ENCODE peak calls at places on chromosome 16, in seven cellular contexts. One of them, this sample, is unnamed.

GRCh38 chr16:21565816-21566669 is 33.3 kb upstream of the METTL9 start:
- DNase-seq in astrocyte of the spinal cord: no peak
- DNase-seq in fibroblast of pulmonary artery: no peak
- DNase-seq in nephron progenitor cell: no peak
- DNase-seq in left ventricle myocardium inferior: no peak
- DNase-seq in Caco-2: no peak
- DNase-seq in OCI-LY7: peak
- DNase-seq in this sample: no peak

GRCh38 chr16:50539822-50540710 is 8.1 kb upstream of the NKD1 start:
- DNase-seq in left ventricle myocardium inferior: no peak
- DNase-seq in Caco-2: peak
- DNase-seq in nephron progenitor cell: no peak
- DNase-seq in fibroblast of pulmonary artery: no peak
- DNase-seq in OCI-LY7: no peak
- DNase-seq in astrocyte of the spinal cord: no peak
- DNase-seq in this sample: no peak

GRCh38 chr16:11129378-11129781 is 126.6 kb downstream of the SOCS1 start:
- DNase-seq in fibroblast of pulmonary artery: peak
- DNase-seq in Caco-2: no peak
- DNase-seq in OCI-LY7: no peak
- DNase-seq in astrocyte of the spinal cord: peak
- DNase-seq in nephron progenitor cell: no peak
- DNase-seq in left ventricle myocardium inferior: no peak
- DNase-seq in this sample: peak

GRCh38 chr16:12157510-12158093 is 181.1 kb downstream of the SNX29 start:
- DNase-seq in Caco-2: no peak
- DNase-seq in left ventricle myocardium inferior: no peak
- DNase-seq in fibroblast of pulmonary artery: peak
- DNase-seq in astrocyte of the spinal cord: peak
- DNase-seq in OCI-LY7: no peak
- DNase-seq in nephron progenitor cell: no peak
- DNase-seq in this sample: no peak

GRCh38 chr16:6081320-6081976 is 983.9 kb upstream of the EEF2KMT start:
- DNase-seq in astrocyte of the spinal cord: peak
- DNase-seq in nephron progenitor cell: peak
- DNase-seq in Caco-2: no peak
- DNase-seq in left ventricle myocardium inferior: no peak
- DNase-seq in OCI-LY7: peak
- DNase-seq in fibroblast of pulmonary artery: peak
- DNase-seq in this sample: peak

GRCh38 chr16:60087530-60087929 is 1353.4 kb upstream of the GOT2 start:
- DNase-seq in Caco-2: no peak
- DNase-seq in fibroblast of pulmonary artery: no peak
- DNase-seq in astrocyte of the spinal cord: no peak
- DNase-seq in OCI-LY7: no peak
- DNase-seq in left ventricle myocardium inferior: no peak
- DNase-seq in nephron progenitor cell: no peak
- DNase-seq in this sample: no peak

GRCh38 chr16:86015606-86016005 is 116.6 kb downstream of the IRF8 start:
- DNase-seq in fibroblast of pulmonary artery: no peak
- DNase-seq in OCI-LY7: no peak
- DNase-seq in Caco-2: peak
- DNase-seq in astrocyte of the spinal cord: no peak
- DNase-seq in left ventricle myocardium inferior: no peak
- DNase-seq in nephron progenitor cell: no peak
- DNase-seq in this sample: no peak

GRCh38 chr16:78183886-78184553 is 84.6 kb downstream of the WWOX start:
- DNase-seq in nephron progenitor cell: no peak
- DNase-seq in left ventricle myocardium inferior: no peak
- DNase-seq in Caco-2: no peak
- DNase-seq in fibroblast of pulmonary artery: no peak
- DNase-seq in astrocyte of the spinal cord: peak
- DNase-seq in OCI-LY7: no peak
- DNase-seq in this sample: no peak

GRCh38 chr16:19179890-19180490 is 11.9 kb downstream of the SYT17 start:
- DNase-seq in nephron progenitor cell: peak
- DNase-seq in fibroblast of pulmonary artery: peak
- DNase-seq in Caco-2: peak
- DNase-seq in astrocyte of the spinal cord: peak
- DNase-seq in OCI-LY7: peak
- DNase-seq in left ventricle myocardium inferior: peak
- DNase-seq in this sample: peak
- TF ChIP-seq CTCF in nephron progenitor cell: peak
- TF ChIP-seq CTCF in fibroblast of pulmonary artery: peak
- TF ChIP-seq CTCF in Caco-2: peak
- TF ChIP-seq CTCF in astrocyte of the spinal cord: peak
- TF ChIP-seq CTCF in OCI-LY7: peak
- TF ChIP-seq CTCF in left ventricle myocardium inferior: peak
- TF ChIP-seq CTCF in this sample: peak

GRCh38 chr16:67013823-67014640 is 14.9 kb upstream of the CBFB start:
- DNase-seq in OCI-LY7: peak
- DNase-seq in astrocyte of the spinal cord: peak
- DNase-seq in left ventricle myocardium inferior: peak
- DNase-seq in nephron progenitor cell: peak
- DNase-seq in Caco-2: peak
- DNase-seq in fibroblast of pulmonary artery: peak
- DNase-seq in this sample: peak
- TF ChIP-seq CTCF in OCI-LY7: peak
- TF ChIP-seq CTCF in astrocyte of the spinal cord: peak
- TF ChIP-seq CTCF in left ventricle myocardium inferior: peak
- TF ChIP-seq CTCF in nephron progenitor cell: no peak
- TF ChIP-seq CTCF in Caco-2: no peak
- TF ChIP-seq CTCF in fibroblast of pulmonary artery: no peak
- TF ChIP-seq CTCF in this sample: no peak

GRCh38 chr16:24537474-24538337 is 1.7 kb upstream of the RBBP6 start:
- DNase-seq in nephron progenitor cell: no peak
- DNase-seq in OCI-LY7: peak
- DNase-seq in left ventricle myocardium inferior: no peak
- DNase-seq in astrocyte of the spinal cord: no peak
- DNase-seq in Caco-2: no peak
- DNase-seq in fibroblast of pulmonary artery: peak
- DNase-seq in this sample: peak

GRCh38 chr16:24540575-24541240 is 1.3 kb downstream of the RBBP6 start:
- DNase-seq in nephron progenitor cell: no peak
- DNase-seq in astrocyte of the spinal cord: peak
- DNase-seq in left ventricle myocardium inferior: no peak
- DNase-seq in fibroblast of pulmonary artery: peak
- DNase-seq in OCI-LY7: peak
- DNase-seq in Caco-2: no peak
- DNase-seq in this sample: peak

GRCh38 chr16:24539850-24540484 is 601 bp downstream of the RBBP6 start:
- DNase-seq in astrocyte of the spinal cord: no peak
- DNase-seq in fibroblast of pulmonary artery: peak
- DNase-seq in nephron progenitor cell: peak
- DNase-seq in Caco-2: peak
- DNase-seq in OCI-LY7: no peak
- DNase-seq in left ventricle myocardium inferior: peak
- DNase-seq in this sample: peak

GRCh38 chr16:24539295-24539849 is at the start of gene RBBP6:
- DNase-seq in nephron progenitor cell: peak
- DNase-seq in OCI-LY7: peak
- DNase-seq in astrocyte of the spinal cord: peak
- DNase-seq in fibroblast of pulmonary artery: peak
- DNase-seq in left ventricle myocardium inferior: peak
- DNase-seq in Caco-2: peak
- DNase-seq in this sample: peak

GRCh38 chr16:24538756-24539294 is 541 bp upstream of the RBBP6 start:
- DNase-seq in Caco-2: no peak
- DNase-seq in left ventricle myocardium inferior: no peak
- DNase-seq in fibroblast of pulmonary artery: no peak
- DNase-seq in OCI-LY7: no peak
- DNase-seq in nephron progenitor cell: no peak
- DNase-seq in astrocyte of the spinal cord: no peak
- DNase-seq in this sample: no peak
- TF ChIP-seq CTCF in Caco-2: no peak
- TF ChIP-seq CTCF in left ventricle myocardium inferior: no peak
- TF ChIP-seq CTCF in fibroblast of pulmonary artery: peak
- TF ChIP-seq CTCF in OCI-LY7: no peak
- TF ChIP-seq CTCF in nephron progenitor cell: no peak
- TF ChIP-seq CTCF in astrocyte of the spinal cord: peak
- TF ChIP-seq CTCF in this sample: no peak

GRCh38 chr16:70252355-70252988 is 732 bp upstream of the EXOSC6 start:
- DNase-seq in left ventricle myocardium inferior: no peak
- DNase-seq in astrocyte of the spinal cord: no peak
- DNase-seq in fibroblast of pulmonary artery: peak
- DNase-seq in Caco-2: peak
- DNase-seq in OCI-LY7: peak
- DNase-seq in nephron progenitor cell: peak
- DNase-seq in this sample: peak
- TF ChIP-seq CTCF in left ventricle myocardium inferior: no peak
- TF ChIP-seq CTCF in astrocyte of the spinal cord: peak
- TF ChIP-seq CTCF in fibroblast of pulmonary artery: peak
- TF ChIP-seq CTCF in Caco-2: peak
- TF ChIP-seq CTCF in OCI-LY7: peak
- TF ChIP-seq CTCF in nephron progenitor cell: peak
- TF ChIP-seq CTCF in this sample: peak

GRCh38 chr16:89701425-89702406 is at the start of gene SPATA2L:
- DNase-seq in Caco-2: peak
- DNase-seq in nephron progenitor cell: peak
- DNase-seq in OCI-LY7: peak
- DNase-seq in astrocyte of the spinal cord: peak
- DNase-seq in fibroblast of pulmonary artery: peak
- DNase-seq in left ventricle myocardium inferior: peak
- DNase-seq in this sample: peak
- TF ChIP-seq CTCF in Caco-2: peak
- TF ChIP-seq CTCF in nephron progenitor cell: no peak
- TF ChIP-seq CTCF in OCI-LY7: peak
- TF ChIP-seq CTCF in astrocyte of the spinal cord: no peak
- TF ChIP-seq CTCF in fibroblast of pulmonary artery: no peak
- TF ChIP-seq CTCF in left ventricle myocardium inferior: peak
- TF ChIP-seq CTCF in this sample: peak

GRCh38 chr16:68355447-68356248 is 44.8 kb downstream of the PRMT7 start:
- DNase-seq in left ventricle myocardium inferior: no peak
- DNase-seq in OCI-LY7: no peak
- DNase-seq in fibroblast of pulmonary artery: no peak
- DNase-seq in astrocyte of the spinal cord: no peak
- DNase-seq in Caco-2: no peak
- DNase-seq in nephron progenitor cell: no peak
- DNase-seq in this sample: peak
- TF ChIP-seq CTCF in left ventricle myocardium inferior: no peak
- TF ChIP-seq CTCF in OCI-LY7: peak
- TF ChIP-seq CTCF in fibroblast of pulmonary artery: no peak
- TF ChIP-seq CTCF in astrocyte of the spinal cord: peak
- TF ChIP-seq CTCF in Caco-2: no peak
- TF ChIP-seq CTCF in nephron progenitor cell: no peak
- TF ChIP-seq CTCF in this sample: peak

GRCh38 chr16:75762746-75763145 is 36.5 kb upstream of the CPHXL start:
- DNase-seq in astrocyte of the spinal cord: no peak
- DNase-seq in OCI-LY7: peak
- DNase-seq in fibroblast of pulmonary artery: no peak
- DNase-seq in Caco-2: no peak
- DNase-seq in nephron progenitor cell: no peak
- DNase-seq in left ventricle myocardium inferior: no peak
- DNase-seq in this sample: no peak
- TF ChIP-seq CTCF in astrocyte of the spinal cord: no peak
- TF ChIP-seq CTCF in OCI-LY7: peak
- TF ChIP-seq CTCF in fibroblast of pulmonary artery: no peak
- TF ChIP-seq CTCF in Caco-2: no peak
- TF ChIP-seq CTCF in nephron progenitor cell: no peak
- TF ChIP-seq CTCF in left ventricle myocardium inferior: no peak
- TF ChIP-seq CTCF in this sample: no peak

GRCh38 chr16:88785106-88785924 is at the start of gene PIEZO1:
- DNase-seq in nephron progenitor cell: peak
- DNase-seq in astrocyte of the spinal cord: no peak
- DNase-seq in fibroblast of pulmonary artery: peak
- DNase-seq in Caco-2: peak
- DNase-seq in left ventricle myocardium inferior: peak
- DNase-seq in OCI-LY7: peak
- DNase-seq in this sample: peak
- TF ChIP-seq CTCF in nephron progenitor cell: peak
- TF ChIP-seq CTCF in astrocyte of the spinal cord: peak
- TF ChIP-seq CTCF in fibroblast of pulmonary artery: peak
- TF ChIP-seq CTCF in Caco-2: peak
- TF ChIP-seq CTCF in left ventricle myocardium inferior: peak
- TF ChIP-seq CTCF in OCI-LY7: peak
- TF ChIP-seq CTCF in this sample: peak

DNA sequence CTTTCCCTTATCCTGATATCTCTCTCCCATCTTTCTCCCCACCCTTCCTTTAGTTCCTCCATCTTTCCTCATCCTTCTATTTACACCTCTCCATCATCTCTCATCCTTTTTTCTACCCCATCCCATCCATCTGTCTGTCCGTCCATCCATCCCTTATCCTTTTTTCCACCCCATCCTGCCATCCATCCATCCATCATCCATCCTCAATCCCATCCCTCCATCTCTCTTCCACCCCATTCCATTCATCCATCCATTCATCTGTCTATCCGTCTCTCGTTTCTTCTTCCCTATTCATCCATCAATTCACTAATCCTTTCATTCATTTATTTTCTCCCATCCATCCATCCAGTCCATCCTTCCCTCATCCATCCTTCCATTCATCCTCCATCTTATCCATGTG is 68.1 kb downstream of the ABCC6 start:
- DNase-seq in fibroblast of pulmonary artery: no peak
- DNase-seq in Caco-2: no peak
- DNase-seq in astrocyte of the spinal cord: no peak
- DNase-seq in OCI-LY7: no peak
- DNase-seq in nephron progenitor cell: no peak
- DNase-seq in left ventricle myocardium inferior: no peak
- DNase-seq in this sample: no peak
- TF ChIP-seq CTCF in fibroblast of pulmonary artery: no peak
- TF ChIP-seq CTCF in Caco-2: no peak
- TF ChIP-seq CTCF in astrocyte of the spinal cord: no peak
- TF ChIP-seq CTCF in OCI-LY7: no peak
- TF ChIP-seq CTCF in nephron progenitor cell: no peak
- TF ChIP-seq CTCF in left ventricle myocardium inferior: no peak
- TF ChIP-seq CTCF in this sample: no peak

This sample was measured in activated CD8-positive, alpha-beta T cell treated with anti-CD3 and anti-CD28 coated beads for 36 hours.